ENCODE peak calls at places on chromosomes 3 and 15, in six cellular contexts. S is mucosa of descending colon; W is HT1080; F is pons; B is EH; A is activated effector memory CD4-positive, alpha-beta T cell treated with Interleukin-2 at 50 U/mL for 16 hours. L is an unnamed sample.

GRCh38 chr3:162602619-162603018 is 1106.0 kb downstream of the OTOL1 start:
- DNase-seq in S (no peak), W (peak), F (no peak), B (peak), A (no peak), L (no peak)

GRCh38 chr15:81362790-81363189 is 11.2 kb downstream of the TMC3 start:
- DNase-seq in S (no peak), W (peak), F (no peak), B (no peak), A (no peak), L (no peak)

GRCh38 chr3:47016086-47016933 is 36.8 kb downstream of the NBEAL2 start:
- DNase-seq in S (no peak), W (no peak), F (no peak), B (no peak), A (no peak), L (no peak)

GRCh38 chr3:142586803-142587406 is 8.4 kb upstream of the ATR start:
- DNase-seq in S (no peak), W (peak), F (peak), B (peak), A (no peak), L (peak)

GRCh38 chr15:26983822-26984221 is 12.8 kb downstream of the GABRG3 start:
- DNase-seq in S (no peak), W (no peak), F (no peak), B (no peak), A (no peak), L (no peak)

GRCh38 chr3:127387119-127387518 is 99.3 kb upstream of the PRR20G start:
- DNase-seq in S (no peak), W (no peak), F (no peak), B (no peak), A (no peak), L (no peak)

GRCh38 chr15:70627322-70627721 is 136.0 kb downstream of the UACA start:
- DNase-seq in S (no peak), W (no peak), F (no peak), B (no peak), A (no peak), L (no peak)

GRCh38 chr15:58748787-58749531 is 548 bp downstream of the ADAM10 start:
- DNase-seq in S (peak), W (peak), F (no peak), B (peak), A (peak), L (peak)

GRCh38 chr15:32718082-32718821 is 448 bp downstream of the GREM1 start:
- DNase-seq in S (peak), W (no peak), F (no peak), B (peak), A (no peak), L (peak)

GRCh38 chr3:48038971-48039481 is 22.8 kb upstream of the MAP4 start:
- DNase-seq in S (no peak), W (no peak), F (peak), B (peak), A (no peak), L (no peak)

GRCh38 chr3:128133273-128133883 is 9.8 kb upstream of the RUVBL1 start:
- DNase-seq in S (peak), W (peak), F (peak), B (peak), A (no peak), L (peak)

GRCh38 chr3:52147804-52148203 is 6.4 kb downstream of the POC1A start:
- DNase-seq in S (no peak), W (no peak), F (no peak), B (no peak), A (no peak), L (no peak)

GRCh38 chr15:74428442-74428787 is 5.3 kb downstream of the SEMA7A start:
- DNase-seq in S (no peak), W (no peak), F (no peak), B (no peak), A (no peak), L (no peak)

GRCh38 chr3:141454906-141455602 is 31.8 kb upstream of the RASA2 start:
- DNase-seq in S (no peak), W (peak), F (peak), B (peak), A (no peak), L (peak)

GRCh38 chr3:183349421-183350157 is 78.8 kb downstream of the MCF2L2 start:
- DNase-seq in S (no peak), W (no peak), F (no peak), B (no peak), A (no peak), L (no peak)

GRCh38 chr3:128987701-128988100 is 6.2 kb downstream of the CFAP92 start:
- DNase-seq in S (no peak), W (no peak), F (no peak), B (no peak), A (no peak), L (no peak)

GRCh38 chr3:157574580-157574979 is 71.4 kb upstream of the VEPH1 start:
- DNase-seq in S (no peak), W (no peak), F (no peak), B (no peak), A (no peak), L (no peak)

GRCh38 chr3:51968175-51968681 is 974 bp upstream of the PCBP4 start:
- DNase-seq in S (peak), W (peak), F (no peak), B (peak), A (no peak), L (no peak)

GRCh38 chr15:39548561-39548960 is 32.3 kb upstream of the THBS1 start:
- DNase-seq in S (no peak), W (no peak), F (no peak), B (no peak), A (no peak), L (no peak)

GRCh38 chr3:31748281-31749245 is 215.8 kb downstream of the STT3B start:
- DNase-seq in S (no peak), W (no peak), F (no peak), B (no peak), A (no peak), L (no peak)

GRCh38 chr15:66603301-66604179 is 37.7 kb upstream of the LCTL start:
- DNase-seq in S (peak), W (peak), F (peak), B (peak), A (peak), L (peak)

GRCh38 chr3:71585891-71586809 is 2.6 kb upstream of the FOXP1 start:
- DNase-seq in S (no peak), W (peak), F (peak), B (peak), A (no peak), L (peak)

GRCh38 chr3:22269827-22270226 is 518.8 kb upstream of the ZNF385D start:
- DNase-seq in S (no peak), W (peak), F (peak), B (peak), A (no peak), L (no peak)

GRCh38 chr3:98269846-98270245 is 5.8 kb downstream of the OR5H6 start:
- DNase-seq in S (no peak), W (no peak), F (no peak), B (no peak), A (no peak), L (no peak)

GRCh38 chr3:194988495-194989165 is 282.3 kb downstream of the XXYLT1 start:
- DNase-seq in S (no peak), W (peak), F (no peak), B (no peak), A (no peak), L (no peak)

GRCh38 chr3:81105761-81106160 is 655.7 kb downstream of the GBE1 start:
- DNase-seq in S (no peak), W (peak), F (no peak), B (no peak), A (no peak), L (peak)

GRCh38 chr3:43345246-43345645 is 58.9 kb downstream of the SNRK start:
- DNase-seq in S (no peak), W (no peak), F (no peak), B (no peak), A (no peak), L (no peak)

GRCh38 chr15:78810377-78811123 is 714 bp downstream of the ADAMTS7 start:
- DNase-seq in S (peak), W (no peak), F (no peak), B (peak), A (no peak), L (peak)

GRCh38 chr3:139888561-139889140 is 46.3 kb upstream of the CLSTN2 start:
- DNase-seq in S (no peak), W (no peak), F (no peak), B (no peak), A (no peak), L (no peak)

L was measured in Daoy.